ENCODE peak calls at places on chromosomes 7 and 10, in ten cellular contexts. M, J, X, K, S, R, I, T, F and L are unnamed samples.

GRCh38 chr7:122584852-122585251 is 114.1 kb downstream of the RNF133 start:
- DNase-seq in M (no peak), J (no peak), X (no peak), K (no peak), S (no peak), R (no peak), I (no peak), T (no peak), F (no peak), L (no peak)

GRCh38 chr7:141073641-141074161 is at the start of gene TMEM178B:
- DNase-seq in M (no peak), J (no peak), X (no peak), K (no peak), S (no peak), R (no peak), I (peak), T (peak), F (peak), L (no peak)

GRCh38 chr10:42929236-42929635 is 146.6 kb downstream of the BMS1 start:
- DNase-seq in M (no peak), J (no peak), X (no peak), K (no peak), S (no peak), R (no peak), I (no peak), T (no peak), F (no peak), L (no peak)

GRCh38 chr10:81978238-81978637 is 103.2 kb downstream of the NRG3 start:
- DNase-seq in M (no peak), J (no peak), X (peak), K (no peak), S (peak), R (no peak), I (no peak), T (no peak), F (peak), L (no peak)

GRCh38 chr10:70186090-70186489 is 15.8 kb upstream of the SAR1A start:
- DNase-seq in M (no peak), J (no peak), X (no peak), K (no peak), S (no peak), R (no peak), I (no peak), T (no peak), F (no peak), L (no peak)

GRCh38 chr7:46744957-46745699 is 824.1 kb upstream of the IGFBP3 start:
- DNase-seq in M (no peak), J (no peak), X (no peak), K (no peak), S (no peak), R (no peak), I (no peak), T (no peak), F (no peak), L (no peak)

GRCh38 chr7:151327659-151328058 is 14.0 kb upstream of the NUB1 start:
- DNase-seq in M (peak), J (no peak), X (no peak), K (no peak), S (no peak), R (no peak), I (no peak), T (no peak), F (no peak), L (peak)

GRCh38 chr7:23020742-23021401 is 6.9 kb upstream of the HYCC1 start:
- DNase-seq in M (peak), J (no peak), X (no peak), K (no peak), S (peak), R (peak), I (no peak), T (no peak), F (no peak), L (no peak)